ENCODE peak calls at places on chromosomes 11 and 22, in ten cellular contexts. U, T, G, E, D, R, Y, P, A and N are unnamed samples. For H3K36me3, the result is how much of the 10 kb centered on the place peaks cover.

GRCh38 chr22:19772673-19773469 is 12.3 kb downstream of the TBX1 start:
- DNase-seq in U (peak), E (peak), D (no peak), G (no peak), Y (no peak), A (no peak), P (no peak), T (no peak), R (no peak), N (peak)

GRCh38 chr22:37316875-37317371 is 34.6 kb downstream of the CYTH4 start:
- DNase-seq in R (peak), Y (peak), U (peak), D (peak), T (peak), G (peak), P (peak), E (peak), A (peak), N (peak)

GRCh38 chr11:74318241-74318932 is 6.9 kb upstream of the P4HA3 start:
- DNase-seq in G (no peak), R (no peak), U (no peak), Y (no peak), E (no peak), A (no peak), D (no peak), P (no peak), T (no peak), N (no peak)

GRCh38 chr11:133710241-133710640 is 135.1 kb downstream of the SPATA19 start:
- DNase-seq in Y (no peak), T (no peak), E (no peak), A (no peak), G (no peak), R (no peak), U (no peak), P (no peak), D (no peak), N (no peak)

GRCh38 chr11:95585752-95586077 is 203.9 kb downstream of the FAM76B start:
- DNase-seq in R (no peak), T (no peak), D (no peak), G (no peak), P (no peak), A (no peak), E (no peak), Y (no peak), U (no peak), N (no peak)

GRCh38 chr11:127492025-127492424 is 491.5 kb upstream of the KIRREL3 start:
- DNase-seq in T (no peak), A (no peak), U (no peak), E (no peak), R (no peak), P (no peak), G (no peak), D (no peak), Y (no peak), N (no peak)

GRCh38 chr11:73215191-73216134 is 2.6 kb upstream of the P2RY2 start:
- DNase-seq in E (no peak), G (peak), A (no peak), P (peak), Y (no peak), R (no peak), T (no peak), D (no peak), U (no peak), N (no peak)

GRCh38 chr11:114159320-114159719 is 99.8 kb downstream of the ZBTB16 start:
- DNase-seq in G (no peak), A (no peak), T (peak), U (no peak), D (no peak), P (no peak), Y (no peak), R (no peak), E (no peak), N (no peak)

GRCh38 chr11:92376146-92376599 is 151.6 kb downstream of the FAT3 start:
- DNase-seq in Y (no peak), A (no peak), E (no peak), P (peak), T (no peak), D (no peak), G (no peak), R (no peak), U (no peak), N (peak)

GRCh38 chr11:129366737-129367597 is 8.7 kb upstream of the BARX2 start:
- DNase-seq in T (no peak), U (no peak), Y (no peak), P (no peak), D (no peak), G (no peak), A (no peak), E (no peak), R (no peak), N (no peak)

GRCh38 chr11:1121343-1122331 is 36.1 kb upstream of the MUC5AC start:
- DNase-seq in T (no peak), A (no peak), U (no peak), D (peak), E (no peak), Y (no peak), G (peak), R (peak), P (no peak), N (peak)

GRCh38 chr22:31104869-31105268 is 2.5 kb downstream of the SELENOM start:
- DNase-seq in P (peak), Y (no peak), U (peak), D (no peak), E (no peak), T (no peak), A (no peak), G (no peak), R (no peak), N (peak)

GRCh38 chr11:113675003-113675471 is 31.1 kb downstream of the TMPRSS5 start:
- DNase-seq in Y (no peak), R (no peak), G (no peak), P (no peak), D (no peak), E (no peak), T (no peak), A (no peak), U (no peak), N (no peak)

GRCh38 chr11:73875380-73875779 is 1.3 kb downstream of the COA4 start:
- DNase-seq in U (no peak), G (no peak), R (no peak), D (no peak), Y (no peak), A (no peak), T (no peak), E (no peak), P (no peak), N (no peak)

GRCh38 chr11:121661796-121662508 is 209.2 kb upstream of the SORL1-AS1 start:
- DNase-seq in E (no peak), G (no peak), R (no peak), T (no peak), P (no peak), Y (no peak), A (no peak), U (no peak), D (no peak), N (no peak)

GRCh38 chr22:37121887-37122591 is 12.5 kb upstream of the TMPRSS6 start:
- DNase-seq in Y (no peak), A (peak), P (peak), E (no peak), D (peak), G (no peak), U (no peak), R (peak), T (no peak), N (no peak)

GRCh38 chr11:86115542-86116385 is 46.9 kb upstream of the PICALM start:
- DNase-seq in A (no peak), T (no peak), D (no peak), Y (no peak), U (no peak), G (no peak), E (no peak), R (no peak), P (no peak), N (no peak)

GRCh38 chr11:44774736-44775135 is 48.0 kb downstream of the TSPAN18 start:
- DNase-seq in Y (no peak), E (no peak), U (no peak), A (no peak), P (no peak), T (no peak), R (no peak), D (no peak), G (no peak), N (peak)

GRCh38 chr11:125638315-125638714 is 13.4 kb downstream of the CHEK1 start:
- DNase-seq in U (no peak), D (no peak), R (no peak), P (no peak), T (no peak), A (no peak), Y (no peak), E (no peak), G (no peak), N (no peak)

GRCh38 chr22:20083891-20084546 is 4.0 kb downstream of the DGCR8 start:
- DNase-seq in Y (no peak), D (no peak), E (no peak), R (no peak), P (no peak), A (no peak), U (no peak), G (no peak), T (no peak), N (no peak)

GRCh38 chr11:43021466-43021865 is 290.3 kb upstream of the API5 start:
- DNase-seq in Y (no peak), U (no peak), G (no peak), E (no peak), D (no peak), T (no peak), A (no peak), P (peak), R (no peak), N (peak)

GRCh38 chr11:11558352-11558751 is 63.5 kb downstream of the GALNT18 start:
- DNase-seq in T (no peak), U (no peak), P (no peak), R (no peak), A (no peak), G (no peak), D (no peak), E (no peak), Y (no peak), N (no peak)

GRCh38 chr22:35480627-35481565 is 59.7 kb upstream of the RASD2 start:
- DNase-seq in P (no peak), R (peak), A (no peak), G (no peak), E (no peak), Y (no peak), D (no peak), U (no peak), T (no peak), N (no peak)

GRCh38 chr11:113106507-113106906 is 145.3 kb downstream of the NCAM1 start:
- DNase-seq in A (no peak), U (no peak), P (no peak), R (no peak), Y (no peak), D (no peak), G (no peak), T (no peak), E (no peak), N (no peak)

GRCh38 chr11:43856988-43857387 is 23.6 kb upstream of the ALKBH3 start:
- DNase-seq in P (no peak), A (no peak), D (no peak), Y (no peak), R (no peak), U (no peak), E (no peak), T (no peak), G (no peak), N (no peak)

GRCh38 chr11:61332823-61333637 is at the start of the genes DDB1 and TKFC:
- DNase-seq in G (peak), D (peak), T (peak), P (peak), R (peak), Y (peak), E (peak), A (peak), U (peak), N (peak)

GRCh38 chr22:17888439-17888838 is 114.2 kb upstream of the BID start:
- DNase-seq in T (no peak), E (no peak), R (no peak), D (no peak), G (no peak), U (no peak), P (no peak), A (no peak), Y (no peak), N (no peak)
- H3K36me3 ChIP-seq in T (under half), E (under half), R (under half), D (under half), G (under half), U (under half), P (under half), A (under half), Y (under half), N (under half)

GRCh38 chr11:75429902-75430691 is 2.9 kb downstream of the KLHL35 start:
- DNase-seq in P (peak), A (peak), T (peak), U (peak), D (peak), E (no peak), Y (no peak), G (peak), R (peak), N (peak)
- H3K4me3 ChIP-seq in P (peak), A (peak), T (peak), U (peak), D (peak), E (peak), Y (peak), G (no peak), R (peak), N (peak)

GRCh38 chr11:68263444-68264035 is 8.2 kb downstream of the C11orf24 start:
- DNase-seq in E (no peak), A (no peak), U (no peak), G (no peak), R (no peak), D (no peak), Y (no peak), P (no peak), T (no peak), N (no peak)

GRCh38 chr11:68264741-68265540 is 6.8 kb downstream of the C11orf24 start:
- DNase-seq in P (no peak), A (no peak), E (no peak), R (no peak), Y (no peak), G (no peak), D (no peak), U (no peak), T (no peak), N (no peak)

GRCh38 chr11:68266121-68266891 is 5.5 kb downstream of the C11orf24 start:
- DNase-seq in D (no peak), Y (no peak), R (no peak), A (no peak), E (no peak), T (no peak), P (no peak), U (no peak), G (no peak), N (no peak)

GRCh38 chr11:68262544-68262827 is 9.3 kb downstream of the C11orf24 start:
- DNase-seq in Y (no peak), D (no peak), E (no peak), A (no peak), U (no peak), T (no peak), P (no peak), R (no peak), G (no peak), N (no peak)

DNA sequence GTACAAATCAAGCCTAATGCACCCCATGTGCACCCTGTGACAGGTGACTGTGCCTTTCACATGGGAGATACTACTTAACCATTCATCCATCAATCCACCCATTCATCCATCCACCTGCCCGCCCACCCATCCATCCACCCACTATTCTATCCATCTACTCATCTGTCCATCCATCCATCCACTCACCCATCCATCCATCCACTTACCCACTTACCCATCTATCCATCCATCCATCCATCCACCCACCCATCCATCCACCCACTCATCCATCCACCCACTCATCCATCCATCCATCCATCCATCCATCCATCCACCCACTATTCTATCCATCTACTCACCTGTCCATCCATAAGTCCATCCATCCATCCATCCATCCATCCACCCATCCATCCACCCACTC is 7.5 kb downstream of the C11orf24 start:
- DNase-seq in D (no peak), T (no peak), G (no peak), P (no peak), U (no peak), R (no peak), A (no peak), Y (no peak), E (no peak), N (no peak)
- H3K36me3 ChIP-seq in D (under half), T (under half), G (under half), P (under half), U (under half), R (under half), A (under half), Y (half or more), E (half or more), N (under half)

GRCh38 chr11:64661622-64662021 is 61.4 kb downstream of the NRXN2 start:
- DNase-seq in P (no peak), T (no peak), A (no peak), U (no peak), R (no peak), E (no peak), Y (no peak), G (no peak), D (no peak), N (no peak)
- H3K4me3 ChIP-seq in P (no peak), T (no peak), A (no peak), U (no peak), R (no peak), E (no peak), Y (no peak), G (no peak), D (no peak), N (no peak)

GRCh38 chr11:77377734-77378133 is 76.2 kb upstream of the GDPD4 start:
- DNase-seq in T (no peak), D (no peak), G (no peak), U (no peak), P (no peak), R (no peak), E (no peak), Y (no peak), A (no peak), N (no peak)

GRCh38 chr11:77379917-77380316 is 78.4 kb upstream of the GDPD4 start:
- DNase-seq in D (no peak), E (no peak), G (no peak), P (no peak), Y (no peak), A (no peak), T (no peak), R (no peak), U (no peak), N (no peak)

GRCh38 chr11:77375114-77375513 is 73.6 kb upstream of the GDPD4 start:
- DNase-seq in G (no peak), R (no peak), E (no peak), A (no peak), P (no peak), Y (no peak), T (no peak), D (no peak), U (no peak), N (no peak)

GRCh38 chr11:77381749-77382693 is 80.5 kb upstream of the GDPD4 start:
- DNase-seq in U (no peak), A (no peak), R (no peak), Y (no peak), P (no peak), D (no peak), G (no peak), E (no peak), T (no peak), N (no peak)

DNA sequence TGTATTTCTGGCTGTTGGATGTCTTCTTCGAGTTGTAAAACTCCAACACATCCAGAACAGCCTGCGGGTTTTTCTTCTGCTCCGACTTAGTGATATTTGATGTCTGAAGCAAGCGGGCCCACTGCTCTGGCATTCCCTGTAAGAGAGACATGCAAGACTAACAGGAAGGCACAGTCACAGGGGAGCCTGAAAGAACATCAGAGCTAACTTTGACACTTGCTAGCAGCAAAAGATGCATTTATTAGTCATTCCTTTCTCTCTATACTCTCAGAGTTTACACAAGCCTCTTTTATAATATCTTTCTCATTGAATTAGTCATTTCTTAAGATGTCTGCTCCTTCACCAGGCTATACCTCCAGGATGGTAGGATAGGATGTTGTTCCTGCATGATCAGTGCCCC is 77.8 kb upstream of the GDPD4 start:
- DNase-seq in A (no peak), P (no peak), D (no peak), T (no peak), G (no peak), E (no peak), R (no peak), Y (no peak), U (no peak), N (no peak)
- H3K36me3 ChIP-seq in A (under half), P (under half), D (under half), T (under half), G (under half), E (under half), R (under half), Y (under half), U (under half), N (under half)

DNA sequence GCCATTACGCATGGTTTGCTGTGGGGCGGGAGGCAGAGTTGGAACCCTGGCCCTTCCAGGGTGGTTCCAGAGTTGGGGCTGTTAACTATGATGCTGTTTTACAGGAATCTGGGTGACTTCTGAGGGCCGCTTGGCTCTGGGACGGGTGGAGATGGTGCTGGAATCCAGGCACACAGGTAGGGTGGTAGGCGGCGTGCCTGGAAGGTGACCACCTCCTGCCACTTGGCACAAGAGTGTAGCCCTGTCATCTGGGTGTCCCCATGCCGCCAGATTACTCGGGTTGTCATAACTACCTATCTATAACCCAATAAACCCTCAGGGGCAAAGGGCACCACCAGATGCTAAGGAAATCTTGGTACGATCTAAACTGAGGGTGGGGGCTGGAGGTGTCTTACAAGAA is 1.3 kb downstream of the CARS1 start:
- DNase-seq in D (no peak), U (no peak), A (no peak), G (peak), Y (no peak), P (no peak), E (no peak), R (peak), T (no peak), N (no peak)
- H3K4me3 ChIP-seq in D (peak), U (peak), A (no peak), G (no peak), Y (peak), P (peak), E (no peak), R (peak), T (no peak), N (peak)

GRCh38 chr22:27656970-27657369 is 144.6 kb downstream of the MN1 start:
- DNase-seq in A (no peak), D (no peak), E (no peak), P (no peak), R (no peak), U (no peak), Y (no peak), G (no peak), T (no peak), N (no peak)
- H3K36me3 ChIP-seq in A (under half), D (under half), E (under half), P (under half), R (under half), U (under half), Y (under half), G (under half), T (under half), N (under half)

GRCh38 chr11:62789576-62789975 is 2.2 kb downstream of the TMEM223 start:
- DNase-seq in D (no peak), U (no peak), R (no peak), T (no peak), A (no peak), P (no peak), E (no peak), G (no peak), Y (no peak), N (no peak)
- H3K4me3 ChIP-seq in D (no peak), U (no peak), R (no peak), T (no peak), A (no peak), P (no peak), E (no peak), G (no peak), Y (no peak), N (no peak)